ENCODE peak calls at places on chromosomes 6 and 20, in six cellular contexts. X, S, D, O, F and J are unnamed samples.

GRCh38 chr6:7086488-7086887 is 21.3 kb upstream of the RREB1 start:
- DNase-seq in D (no peak), S (no peak), F (no peak), X (no peak), O (no peak), J (no peak)

GRCh38 chr20:21033817-21034216 is 72.3 kb downstream of the LINC00237 start:
- DNase-seq in X (no peak), D (no peak), O (no peak), F (no peak), S (no peak), J (no peak)

GRCh38 chr20:50403565-50404418 is 106.4 kb upstream of the PTPN1 start:
- DNase-seq in S (no peak), O (no peak), F (no peak), D (no peak), X (no peak), J (no peak)

GRCh38 chr20:14963262-14963663 is 625.9 kb upstream of the FLRT3 start:
- DNase-seq in X (no peak), D (no peak), O (no peak), S (peak), F (no peak), J (peak)

GRCh38 chr6:88165877-88166492 is at the start of gene CNR1:
- DNase-seq in S (no peak), D (no peak), F (peak), O (peak), X (peak), J (no peak)

GRCh38 chr6:30902709-30903108 is 5.3 kb upstream of the GTF2H4 start:
- DNase-seq in O (peak), D (no peak), F (no peak), S (no peak), X (no peak), J (no peak)

GRCh38 chr6:121811106-121811505 is 375.7 kb downstream of the GJA1 start:
- DNase-seq in O (no peak), D (no peak), S (no peak), F (no peak), X (no peak), J (no peak)

GRCh38 chr20:37494796-37495195 is 26.3 kb upstream of the NNAT start:
- DNase-seq in O (no peak), D (no peak), S (no peak), X (no peak), F (no peak), J (no peak)

GRCh38 chr20:63434599-63435378 is 37.7 kb downstream of the KCNQ2 start:
- DNase-seq in D (peak), X (peak), F (peak), O (peak), S (no peak), J (peak)

GRCh38 chr20:46111028-46111835 is 6.9 kb upstream of the CD40 start:
- DNase-seq in S (no peak), F (no peak), D (no peak), X (no peak), O (peak), J (peak)

GRCh38 chr6:95439741-95440140 is 137.6 kb upstream of the MANEA start:
- DNase-seq in F (no peak), D (no peak), X (no peak), S (no peak), O (no peak), J (no peak)

GRCh38 chr6:104940881-104941693 is 15.8 kb upstream of the LIN28B start:
- DNase-seq in D (no peak), S (no peak), F (peak), X (no peak), O (no peak), J (peak)

GRCh38 chr6:7315684-7316366 is 2.8 kb upstream of the SSR1 start:
- DNase-seq in F (no peak), S (no peak), D (no peak), X (no peak), O (no peak), J (no peak)

GRCh38 chr6:148873868-148874267 is 127.0 kb downstream of the UST start:
- DNase-seq in F (no peak), O (no peak), S (no peak), D (no peak), X (no peak), J (no peak)

GRCh38 chr20:48600470-48600945 is 227.3 kb downstream of the PREX1 start:
- DNase-seq in S (no peak), O (peak), X (no peak), F (no peak), D (no peak), J (no peak)

GRCh38 chr20:57346477-57346876 is 4.6 kb upstream of the RAE1 start:
- DNase-seq in F (peak), X (peak), S (peak), D (peak), O (peak), J (peak)

GRCh38 chr6:89432875-89433636 is at the start of gene ANKRD6:
- DNase-seq in D (peak), X (peak), O (peak), S (no peak), F (peak), J (no peak)

GRCh38 chr6:107061125-107062020 is 33.4 kb downstream of the MTRES1 start:
- DNase-seq in S (no peak), X (no peak), O (peak), F (no peak), D (no peak), J (no peak)

GRCh38 chr6:53026526-53026925 is 31.4 kb upstream of the GSTA4 start:
- DNase-seq in D (no peak), F (no peak), S (no peak), O (no peak), X (no peak), J (no peak)

GRCh38 chr20:47741669-47742345 is 43.5 kb downstream of the SULF2 start:
- DNase-seq in O (no peak), D (no peak), X (no peak), F (no peak), S (no peak), J (no peak)

GRCh38 chr6:21375717-21376116 is 217.8 kb upstream of the SOX4 start:
- DNase-seq in X (no peak), D (no peak), S (no peak), F (no peak), O (no peak), J (no peak)

GRCh38 chr6:39378175-39378889 is 55.8 kb upstream of the KCNK16 start:
- DNase-seq in X (no peak), D (no peak), O (no peak), S (no peak), F (no peak), J (no peak)

GRCh38 chr20:31693987-31694661 is 28.5 kb downstream of the BCL2L1 start:
- DNase-seq in F (no peak), X (peak), D (no peak), S (no peak), O (no peak), J (no peak)

GRCh38 chr6:143149771-143150170 is 89.1 kb downstream of the AIG1 start:
- DNase-seq in X (no peak), D (no peak), S (no peak), O (no peak), F (no peak), J (no peak)

GRCh38 chr6:113833537-113833936 is 23.6 kb upstream of the MARCKS start:
- DNase-seq in S (no peak), O (no peak), X (no peak), F (no peak), D (no peak), J (no peak)